ENCODE peak calls at places on chromosomes 3 and 15, in nine cellular contexts. One of them, this sample, is unnamed.
A peak's percentile ranks its signal among the peaks of the same experiment; 100 is the strongest.

GRCh38 chr3:107810195-107811071 is 280.4 kb downstream of the CD47 start:
- DNase-seq in nucleus accumbens: no peak
- DNase-seq in ecto neural progenitor cell: no peak
- DNase-seq in type B pancreatic cell: no peak
- DNase-seq in stimulated activated CD8-positive, alpha-beta memory T cell treated with anti-CD3 and anti-CD28 coated beads, Interleukin-12 subunit alpha, Interleukin-12 subunit beta, amount 100 ng/mL, for 4 hours: no peak
- DNase-seq in nephron progenitor cell: peak; percentile 12
- DNase-seq in activated CD4-positive, alpha-beta T cell treated with anti-CD3 and anti-CD28 coated beads, Interleukin-2, amount 50 U/mL, for 1 hour: no peak
- DNase-seq in effector CD4-positive, alpha-beta T cell: no peak
- DNase-seq in A172: no peak
- DNase-seq in this sample: no peak

GRCh38 chr15:24948495-24948894 is 6.3 kb upstream of the SNRPN start:
- DNase-seq in nucleus accumbens: no peak
- DNase-seq in ecto neural progenitor cell: no peak
- DNase-seq in type B pancreatic cell: no peak
- DNase-seq in stimulated activated CD8-positive, alpha-beta memory T cell treated with anti-CD3 and anti-CD28 coated beads, Interleukin-12 subunit alpha, Interleukin-12 subunit beta, amount 100 ng/mL, for 4 hours: no peak
- DNase-seq in nephron progenitor cell: no peak
- DNase-seq in activated CD4-positive, alpha-beta T cell treated with anti-CD3 and anti-CD28 coated beads, Interleukin-2, amount 50 U/mL, for 1 hour: no peak
- DNase-seq in effector CD4-positive, alpha-beta T cell: no peak
- DNase-seq in A172: no peak
- DNase-seq in this sample: no peak

GRCh38 chr15:56969265-56969895 is 50.9 kb downstream of the TCF12 start:
- DNase-seq in nucleus accumbens: no peak
- DNase-seq in ecto neural progenitor cell: no peak
- DNase-seq in type B pancreatic cell: no peak
- DNase-seq in stimulated activated CD8-positive, alpha-beta memory T cell treated with anti-CD3 and anti-CD28 coated beads, Interleukin-12 subunit alpha, Interleukin-12 subunit beta, amount 100 ng/mL, for 4 hours: no peak
- DNase-seq in nephron progenitor cell: no peak
- DNase-seq in activated CD4-positive, alpha-beta T cell treated with anti-CD3 and anti-CD28 coated beads, Interleukin-2, amount 50 U/mL, for 1 hour: no peak
- DNase-seq in effector CD4-positive, alpha-beta T cell: no peak
- DNase-seq in A172: no peak
- DNase-seq in this sample: no peak

GRCh38 chr15:57376695-57377477 is 581 bp downstream of the CGNL1 start:
- DNase-seq in nucleus accumbens: no peak
- DNase-seq in ecto neural progenitor cell: peak; percentile 71
- DNase-seq in type B pancreatic cell: no peak
- DNase-seq in stimulated activated CD8-positive, alpha-beta memory T cell treated with anti-CD3 and anti-CD28 coated beads, Interleukin-12 subunit alpha, Interleukin-12 subunit beta, amount 100 ng/mL, for 4 hours: no peak
- DNase-seq in nephron progenitor cell: peak; percentile 59
- DNase-seq in activated CD4-positive, alpha-beta T cell treated with anti-CD3 and anti-CD28 coated beads, Interleukin-2, amount 50 U/mL, for 1 hour: no peak
- DNase-seq in effector CD4-positive, alpha-beta T cell: no peak
- DNase-seq in A172: no peak
- DNase-seq in this sample: no peak

GRCh38 chr3:113214917-113215595 is 3.7 kb downstream of the BOC start:
- DNase-seq in nucleus accumbens: no peak
- DNase-seq in ecto neural progenitor cell: peak; percentile 10
- DNase-seq in type B pancreatic cell: no peak
- DNase-seq in stimulated activated CD8-positive, alpha-beta memory T cell treated with anti-CD3 and anti-CD28 coated beads, Interleukin-12 subunit alpha, Interleukin-12 subunit beta, amount 100 ng/mL, for 4 hours: no peak
- DNase-seq in nephron progenitor cell: no peak
- DNase-seq in activated CD4-positive, alpha-beta T cell treated with anti-CD3 and anti-CD28 coated beads, Interleukin-2, amount 50 U/mL, for 1 hour: no peak
- DNase-seq in effector CD4-positive, alpha-beta T cell: no peak
- DNase-seq in A172: no peak
- DNase-seq in this sample: no peak

GRCh38 chr3:158430448-158430847 is 140.5 kb upstream of the MLF1 start:
- DNase-seq in nucleus accumbens: no peak
- DNase-seq in ecto neural progenitor cell: no peak
- DNase-seq in type B pancreatic cell: no peak
- DNase-seq in stimulated activated CD8-positive, alpha-beta memory T cell treated with anti-CD3 and anti-CD28 coated beads, Interleukin-12 subunit alpha, Interleukin-12 subunit beta, amount 100 ng/mL, for 4 hours: no peak
- DNase-seq in nephron progenitor cell: no peak
- DNase-seq in activated CD4-positive, alpha-beta T cell treated with anti-CD3 and anti-CD28 coated beads, Interleukin-2, amount 50 U/mL, for 1 hour: no peak
- DNase-seq in effector CD4-positive, alpha-beta T cell: no peak
- DNase-seq in A172: no peak
- DNase-seq in this sample: no peak

GRCh38 chr3:27559381-27559780 is 75.2 kb upstream of the SLC4A7 start:
- DNase-seq in nucleus accumbens: no peak
- DNase-seq in ecto neural progenitor cell: no peak
- DNase-seq in type B pancreatic cell: no peak
- DNase-seq in stimulated activated CD8-positive, alpha-beta memory T cell treated with anti-CD3 and anti-CD28 coated beads, Interleukin-12 subunit alpha, Interleukin-12 subunit beta, amount 100 ng/mL, for 4 hours: no peak
- DNase-seq in nephron progenitor cell: no peak
- DNase-seq in activated CD4-positive, alpha-beta T cell treated with anti-CD3 and anti-CD28 coated beads, Interleukin-2, amount 50 U/mL, for 1 hour: no peak
- DNase-seq in effector CD4-positive, alpha-beta T cell: no peak
- DNase-seq in A172: no peak
- DNase-seq in this sample: no peak

GRCh38 chr3:114293846-114294245 is at the start of gene TIGIT:
- DNase-seq in nucleus accumbens: no peak
- DNase-seq in ecto neural progenitor cell: no peak
- DNase-seq in type B pancreatic cell: no peak
- DNase-seq in stimulated activated CD8-positive, alpha-beta memory T cell treated with anti-CD3 and anti-CD28 coated beads, Interleukin-12 subunit alpha, Interleukin-12 subunit beta, amount 100 ng/mL, for 4 hours: no peak
- DNase-seq in nephron progenitor cell: no peak
- DNase-seq in activated CD4-positive, alpha-beta T cell treated with anti-CD3 and anti-CD28 coated beads, Interleukin-2, amount 50 U/mL, for 1 hour: no peak
- DNase-seq in effector CD4-positive, alpha-beta T cell: no peak
- DNase-seq in A172: no peak
- DNase-seq in this sample: no peak

This sample was measured in vagina.